ENCODE peak calls at places on chromosome 9, in ten cellular contexts. T is psoas muscle; C is right cardiac atrium; A is Right ventricle myocardium superior; U is A549; V is activated naive CD8-positive, alpha-beta T cell treated with anti-CD3 and anti-CD28 coated beads, Interleukin-2, amount 10 ng/mL, durations not matched to agents 7 days and 5 days; S is activated CD4-positive, alpha-beta T cell treated with anti-CD3 and anti-CD28 coated beads for 36 hours; L is lower lobe of right lung; Q is GM23338; N is right lobe of liver. M is an unnamed sample.

GRCh38 chr9:32360983-32361673 is 23.3 kb upstream of the ACO1 start:
- ATAC-seq in N (no peak), C (no peak), A (no peak), V (peak; percentile 63), S (no peak), L (no peak), U (no peak), T (no peak), Q (no peak), M (no peak)

GRCh38 chr9:115593587-115594091 is 475.7 kb upstream of the TNC start:
- ATAC-seq in U (peak; percentile 68), C (peak; percentile 52), N (peak; percentile 38), A (peak; percentile 62), Q (peak; percentile 75), V (no peak), S (no peak), T (no peak), L (peak; percentile 52), M (no peak)

GRCh38 chr9:137506274-137506673 is 43.9 kb downstream of the PNPLA7 start:
- ATAC-seq in Q (no peak), T (no peak), S (no peak), V (no peak), A (no peak), N (no peak), L (no peak), U (peak; percentile 82), C (peak; percentile 20), M (no peak)

GRCh38 chr9:114696814-114697544 is 15.0 kb upstream of the TEX48 start:
- ATAC-seq in Q (no peak), A (no peak), S (peak; percentile 49), T (no peak), N (no peak), V (peak; percentile 81), C (no peak), U (no peak), L (no peak), M (peak; percentile 60)

GRCh38 chr9:112366591-112366990 is 13.3 kb upstream of the HSDL2 start:
- ATAC-seq in A (no peak), U (peak; percentile 63), S (no peak), T (no peak), V (no peak), Q (peak; percentile 88), N (peak; percentile 23), C (no peak), L (no peak), M (no peak)

GRCh38 chr9:114434878-114435311 is 47.1 kb upstream of the AKNA start:
- ATAC-seq in N (peak; percentile 66), U (peak; percentile 91), T (no peak), C (peak; percentile 35), Q (peak; percentile 94), A (no peak), L (peak; percentile 16), V (no peak), S (no peak), M (no peak)

GRCh38 chr9:134228649-134229048 is 64.3 kb upstream of the RNU6ATAC start:
- ATAC-seq in Q (no peak), A (no peak), L (no peak), U (no peak), N (no peak), S (no peak), C (no peak), T (no peak), V (no peak), M (no peak)

GRCh38 chr9:34046784-34047379 is 1.8 kb downstream of the UBAP2 start:
- ATAC-seq in A (no peak), Q (no peak), L (no peak), T (no peak), V (no peak), N (no peak), S (no peak), C (no peak), U (no peak), M (no peak)

GRCh38 chr9:35546853-35547252 is 56.9 kb downstream of the RUSC2 start:
- ATAC-seq in L (no peak), V (no peak), Q (no peak), C (peak; percentile 11), S (no peak), U (peak; percentile 23), N (no peak), A (no peak), T (no peak), M (no peak)

GRCh38 chr9:135919318-135919717 is 12.0 kb upstream of the CAMSAP1 start:
- ATAC-seq in A (no peak), T (peak; percentile 12), U (no peak), N (no peak), S (no peak), C (peak; percentile 25), V (no peak), Q (no peak), L (no peak), M (no peak)

GRCh38 chr9:97809666-97810344 is 43.2 kb upstream of the FOXE1 start:
- ATAC-seq in N (no peak), V (no peak), T (no peak), C (no peak), L (no peak), U (peak; percentile 26), A (no peak), Q (peak; percentile 81), S (peak; percentile 58), M (no peak)

GRCh38 chr9:36597412-36598178 is 24.9 kb downstream of the MELK start:
- ATAC-seq in N (peak; percentile 64), L (no peak), Q (peak; percentile 77), S (no peak), C (no peak), A (no peak), V (peak; percentile 45), U (peak; percentile 97), T (no peak), M (no peak)

GRCh38 chr9:93071464-93071863 is 13.0 kb downstream of the SUSD3 start:
- ATAC-seq in A (peak; percentile 57), T (peak; percentile 56), U (peak; percentile 75), Q (peak; percentile 86), L (peak; percentile 28), C (peak; percentile 41), V (no peak), S (peak; percentile 42), N (peak; percentile 46), M (no peak)

GRCh38 chr9:89523948-89524347 is 26.0 kb upstream of the SEMA4D start:
- ATAC-seq in U (no peak), L (no peak), A (no peak), N (no peak), T (no peak), S (peak; percentile 55), V (peak; percentile 37), Q (no peak), C (no peak), M (peak; percentile 54)

GRCh38 chr9:112120046-112120373 is 55.1 kb downstream of the SUSD1 start:
- ATAC-seq in A (no peak), T (no peak), U (peak; percentile 26), N (no peak), L (no peak), S (no peak), V (no peak), Q (no peak), C (no peak), M (no peak)

GRCh38 chr9:20479419-20480155 is 142.7 kb downstream of the MLLT3 start:
- ATAC-seq in U (no peak), C (no peak), S (no peak), L (no peak), Q (no peak), T (no peak), A (no peak), N (no peak), V (no peak), M (peak; percentile 27)

GRCh38 chr9:113526231-113526746 is 62.8 kb downstream of the RGS3 start:
- ATAC-seq in V (no peak), T (no peak), S (no peak), N (no peak), C (no peak), U (no peak), A (no peak), L (no peak), Q (no peak), M (no peak)

GRCh38 chr9:125485471-125485870 is 221.5 kb downstream of the MAPKAP1 start:
- ATAC-seq in V (no peak), U (no peak), L (peak; percentile 22), T (no peak), A (peak; percentile 74), N (peak; percentile 63), C (peak; percentile 58), S (no peak), Q (no peak), M (no peak)

GRCh38 chr9:5839572-5839902 is 6.6 kb upstream of the ERMP1 start:
- ATAC-seq in L (no peak), U (peak; percentile 15), T (peak; percentile 70), Q (no peak), C (no peak), S (no peak), V (no peak), A (peak; percentile 68), N (peak; percentile 13), M (no peak)

GRCh38 chr9:109289931-109290330 is 30.9 kb downstream of the EPB41L4B start:
- ATAC-seq in S (no peak), Q (no peak), T (no peak), C (no peak), N (no peak), A (no peak), V (no peak), U (no peak), L (peak; percentile 33), M (no peak)

GRCh38 chr9:73038613-73039012 is 85.8 kb upstream of the ALDH1A1 start:
- ATAC-seq in T (no peak), N (peak; percentile 66), Q (peak; percentile 80), C (peak; percentile 48), V (no peak), S (no peak), U (peak; percentile 80), A (peak; percentile 76), L (peak; percentile 33), M (no peak)

GRCh38 chr9:5617749-5618148 is 11.2 kb upstream of the RIC1 start:
- ATAC-seq in L (peak; percentile 64), Q (no peak), T (no peak), S (peak; percentile 86), V (peak; percentile 61), U (no peak), C (no peak), N (peak; percentile 47), A (peak; percentile 21), M (peak; percentile 86)

GRCh38 chr9:94783121-94783664 is 56.7 kb downstream of the AOPEP start:
- ATAC-seq in T (peak; percentile 94), V (peak; percentile 42), A (peak; percentile 87), U (peak; percentile 96), L (peak; percentile 94), C (peak; percentile 83), Q (peak; percentile 98), S (peak; percentile 31), N (peak; percentile 98), M (no peak)